ENCODE peak calls at places on chromosomes 2 and 18, in four cellular contexts. One of them, this sample, is unnamed.

GRCh38 chr18:10417679-10418078 is 36.8 kb upstream of the APCDD1 start:
- DNase-seq in fibroblast of lung: peak; percentile 50
- DNase-seq in IMR-90: no peak
- DNase-seq in HepG2: no peak
- DNase-seq in this sample: no peak

GRCh38 chr2:172454404-172455120 is 27.2 kb downstream of the ITGA6 start:
- DNase-seq in fibroblast of lung: no peak
- DNase-seq in IMR-90: no peak
- DNase-seq in HepG2: no peak
- DNase-seq in this sample: no peak

GRCh38 chr18:35282353-35282752 is 7.7 kb downstream of the ZSCAN30 start:
- DNase-seq in fibroblast of lung: peak; percentile 88
- DNase-seq in IMR-90: peak; percentile 95
- DNase-seq in HepG2: peak; percentile 8
- DNase-seq in this sample: peak; percentile 38

GRCh38 chr2:98465456-98466201 is 21.0 kb downstream of the INPP4A start:
- DNase-seq in fibroblast of lung: peak; percentile 78
- DNase-seq in IMR-90: peak; percentile 42
- DNase-seq in HepG2: no peak
- DNase-seq in this sample: no peak

GRCh38 chr2:176158855-176159677 is 2.0 kb downstream of the HOXD3 start:
- DNase-seq in fibroblast of lung: peak; percentile 73
- DNase-seq in IMR-90: no peak
- DNase-seq in HepG2: no peak
- DNase-seq in this sample: no peak

GRCh38 chr2:119888673-119889072 is 124.2 kb upstream of the EPB41L5 start:
- DNase-seq in fibroblast of lung: peak; percentile 86
- DNase-seq in IMR-90: peak; percentile 92
- DNase-seq in HepG2: no peak
- DNase-seq in this sample: no peak

GRCh38 chr18:71442830-71443229 is 1101.3 kb downstream of the CBLN2 start:
- DNase-seq in fibroblast of lung: peak; percentile 88
- DNase-seq in IMR-90: no peak
- DNase-seq in HepG2: no peak
- DNase-seq in this sample: no peak

GRCh38 chr2:105398522-105399206 is at the start of gene FHL2:
- DNase-seq in fibroblast of lung: peak; percentile 84
- DNase-seq in IMR-90: peak; percentile 80
- DNase-seq in HepG2: peak; percentile 64
- DNase-seq in this sample: no peak

GRCh38 chr2:32376756-32377155 is 19.9 kb downstream of the BIRC6 start:
- DNase-seq in fibroblast of lung: no peak
- DNase-seq in IMR-90: no peak
- DNase-seq in HepG2: no peak
- DNase-seq in this sample: no peak

GRCh38 chr2:165563468-165564225 is 94.1 kb downstream of the CSRNP3 start:
- DNase-seq in fibroblast of lung: no peak
- DNase-seq in IMR-90: no peak
- DNase-seq in HepG2: peak; percentile 16
- DNase-seq in this sample: no peak

GRCh38 chr2:203126971-203127370 is 111.8 kb upstream of the CYP20A1 start:
- DNase-seq in fibroblast of lung: peak; percentile 24
- DNase-seq in IMR-90: no peak
- DNase-seq in HepG2: no peak
- DNase-seq in this sample: no peak

GRCh38 chr2:41962912-41963652 is 84.7 kb upstream of the PKDCC start:
- DNase-seq in fibroblast of lung: no peak
- DNase-seq in IMR-90: no peak
- DNase-seq in HepG2: no peak
- DNase-seq in this sample: no peak

GRCh38 chr2:69041214-69041613 is 28.2 kb downstream of the ANTXR1 start:
- DNase-seq in fibroblast of lung: no peak
- DNase-seq in IMR-90: no peak
- DNase-seq in HepG2: no peak
- DNase-seq in this sample: no peak

GRCh38 chr2:10390369-10390801 is 57.7 kb downstream of the ODC1 start:
- DNase-seq in fibroblast of lung: no peak
- DNase-seq in IMR-90: peak; percentile 42
- DNase-seq in HepG2: no peak
- DNase-seq in this sample: no peak

GRCh38 chr2:133247613-133248012 is 320.6 kb downstream of the NCKAP5 start:
- DNase-seq in fibroblast of lung: no peak
- DNase-seq in IMR-90: peak; percentile 29
- DNase-seq in HepG2: no peak
- DNase-seq in this sample: no peak

GRCh38 chr2:17401096-17401495 is 117.1 kb downstream of the RAD51AP2 start:
- DNase-seq in fibroblast of lung: no peak
- DNase-seq in IMR-90: no peak
- DNase-seq in HepG2: no peak
- DNase-seq in this sample: no peak

GRCh38 chr2:125169764-125170146 is 1144.7 kb downstream of the CNTNAP5 start:
- DNase-seq in fibroblast of lung: no peak
- DNase-seq in IMR-90: no peak
- DNase-seq in HepG2: no peak
- DNase-seq in this sample: no peak

GRCh38 chr2:28298406-28298805 is 94.3 kb upstream of the FOSL2 start:
- DNase-seq in fibroblast of lung: no peak
- DNase-seq in IMR-90: no peak
- DNase-seq in HepG2: no peak
- DNase-seq in this sample: no peak

GRCh38 chr2:28296904-28297303 is 95.8 kb upstream of the FOSL2 start:
- DNase-seq in fibroblast of lung: peak; percentile 44
- DNase-seq in IMR-90: peak; percentile 69
- DNase-seq in HepG2: no peak
- DNase-seq in this sample: no peak

GRCh38 chr2:28294451-28294850 is 98.2 kb upstream of the FOSL2 start:
- DNase-seq in fibroblast of lung: peak; percentile 5
- DNase-seq in IMR-90: no peak
- DNase-seq in HepG2: no peak
- DNase-seq in this sample: no peak

GRCh38 chr2:28297531-28297930 is 95.1 kb upstream of the FOSL2 start:
- DNase-seq in fibroblast of lung: no peak
- DNase-seq in IMR-90: no peak
- DNase-seq in HepG2: no peak
- DNase-seq in this sample: no peak

GRCh38 chr2:28296243-28296642 is 96.4 kb upstream of the FOSL2 start:
- DNase-seq in fibroblast of lung: peak; percentile 84
- DNase-seq in IMR-90: peak; percentile 87
- DNase-seq in HepG2: no peak
- DNase-seq in this sample: no peak
- H3K9ac ChIP-seq in fibroblast of lung: no peak overlapping the region
- H3K9ac ChIP-seq in IMR-90: no peak overlapping the region
- H3K9ac ChIP-seq in HepG2: no peak overlapping the region
- H3K9ac ChIP-seq in this sample: no peak overlapping the region

GRCh38 chr2:156319811-156320490 is 12.6 kb downstream of the NR4A2 start:
- DNase-seq in fibroblast of lung: peak; percentile 32
- DNase-seq in IMR-90: peak; percentile 49
- DNase-seq in HepG2: no peak
- DNase-seq in this sample: no peak
- TF ChIP-seq CTCF in fibroblast of lung: no peak
- TF ChIP-seq CTCF in IMR-90: peak; percentile 24
- TF ChIP-seq CTCF in HepG2: no peak
- TF ChIP-seq CTCF in this sample: peak; percentile 26

DNA sequence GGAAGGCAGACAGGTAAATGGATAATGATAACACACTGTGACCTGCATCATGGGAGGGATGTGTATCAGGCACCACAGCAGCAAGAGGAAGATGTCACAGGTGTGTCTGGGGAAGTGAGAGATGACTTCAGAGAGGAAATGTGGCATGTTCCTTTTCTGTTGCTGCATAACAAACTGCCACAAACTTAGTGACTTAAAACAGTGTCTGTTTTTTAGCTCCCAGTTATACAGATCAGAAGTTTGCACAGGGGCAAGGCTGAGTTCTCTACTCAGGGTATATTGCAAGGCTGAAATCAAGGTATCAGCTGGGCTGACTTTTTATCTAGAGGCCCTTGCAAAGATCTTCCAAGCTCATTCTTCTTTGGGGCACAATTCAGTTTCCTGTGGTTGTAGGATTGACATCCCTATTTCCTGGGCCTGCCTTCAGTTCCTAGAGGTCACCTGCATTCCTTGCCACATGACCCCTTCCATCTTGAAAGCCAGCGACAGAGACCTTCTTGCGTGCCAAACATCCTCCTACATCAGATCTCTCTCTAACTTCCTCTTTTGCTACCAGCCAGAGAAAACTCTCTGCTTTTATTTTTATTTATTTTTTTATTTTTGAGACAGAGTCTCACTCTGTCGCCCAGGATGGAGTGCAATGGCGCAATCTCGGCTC is 2.1 kb upstream of the MAP3K2 start:
- DNase-seq in fibroblast of lung: no peak
- DNase-seq in IMR-90: no peak
- DNase-seq in HepG2: no peak
- DNase-seq in this sample: no peak
- H2AFZ ChIP-seq in fibroblast of lung: no peak overlapping the region
- H2AFZ ChIP-seq in IMR-90: no peak overlapping the region
- H2AFZ ChIP-seq in HepG2: no peak overlapping the region
- H2AFZ ChIP-seq in this sample: no peak overlapping the region

GRCh38 chr18:44681611-44682010 is 923 bp downstream of the SETBP1 start:
- DNase-seq in fibroblast of lung: no peak
- DNase-seq in IMR-90: no peak
- DNase-seq in HepG2: no peak
- DNase-seq in this sample: no peak
- H3K9ac ChIP-seq in fibroblast of lung: no peak overlapping the region
- H3K9ac ChIP-seq in IMR-90: no peak overlapping the region
- H3K9ac ChIP-seq in HepG2: no peak overlapping the region
- H3K9ac ChIP-seq in this sample: peak overlapping the region; percentile 19

DNA sequence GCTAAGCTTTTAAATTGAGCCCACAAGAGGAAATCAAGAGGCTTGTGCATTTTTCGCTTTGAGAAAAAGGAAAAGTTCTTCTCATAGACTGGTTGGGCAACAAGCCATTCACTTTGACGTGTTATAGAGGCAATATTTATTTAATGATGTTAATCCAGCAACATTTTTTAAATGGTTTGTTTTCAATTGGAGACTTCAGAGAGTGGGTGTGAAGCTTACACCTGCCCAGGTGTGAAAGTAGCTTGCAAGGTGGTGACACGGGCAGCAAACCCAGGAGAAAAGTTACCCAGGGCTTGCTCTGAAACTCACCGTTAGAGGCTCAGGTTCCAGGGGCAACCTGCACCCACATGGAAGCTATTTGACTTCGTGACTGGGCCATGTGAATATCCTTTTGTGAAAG is 858.9 kb downstream of the GALR1 start:
- DNase-seq in fibroblast of lung: no peak
- DNase-seq in IMR-90: no peak
- DNase-seq in HepG2: no peak
- DNase-seq in this sample: no peak
- TF ChIP-seq CTCF in fibroblast of lung: no peak
- TF ChIP-seq CTCF in IMR-90: no peak
- TF ChIP-seq CTCF in HepG2: no peak
- TF ChIP-seq CTCF in this sample: no peak

GRCh38 chr2:230665263-230665691 is 47.4 kb upstream of the CAB39 start:
- DNase-seq in fibroblast of lung: no peak
- DNase-seq in IMR-90: no peak
- DNase-seq in HepG2: no peak
- DNase-seq in this sample: no peak

GRCh38 chr2:230666885-230667712 is 45.5 kb upstream of the CAB39 start:
- DNase-seq in fibroblast of lung: peak; percentile 71
- DNase-seq in IMR-90: peak; percentile 69
- DNase-seq in HepG2: no peak
- DNase-seq in this sample: peak; percentile 91

GRCh38 chr2:230664844-230665243 is 47.8 kb upstream of the CAB39 start:
- DNase-seq in fibroblast of lung: no peak
- DNase-seq in IMR-90: no peak
- DNase-seq in HepG2: no peak
- DNase-seq in this sample: no peak

GRCh38 chr2:230668184-230668938 is 44.3 kb upstream of the CAB39 start:
- DNase-seq in fibroblast of lung: peak; percentile 63
- DNase-seq in IMR-90: peak; percentile 74
- DNase-seq in HepG2: no peak
- DNase-seq in this sample: no peak

GRCh38 chr2:230666446-230666845 is 46.2 kb upstream of the CAB39 start:
- DNase-seq in fibroblast of lung: no peak
- DNase-seq in IMR-90: no peak
- DNase-seq in HepG2: no peak
- DNase-seq in this sample: no peak
- H2AFZ ChIP-seq in fibroblast of lung: no peak overlapping the region
- H2AFZ ChIP-seq in IMR-90: no peak overlapping the region
- H2AFZ ChIP-seq in HepG2: no peak overlapping the region
- H2AFZ ChIP-seq in this sample: no peak overlapping the region

GRCh38 chr2:195486987-195487644 is 169.9 kb upstream of the SLC39A10 start:
- DNase-seq in fibroblast of lung: peak; percentile 82
- DNase-seq in IMR-90: peak; percentile 81
- DNase-seq in HepG2: no peak
- DNase-seq in this sample: peak; percentile 19
- H3K9ac ChIP-seq in fibroblast of lung: no peak overlapping the region
- H3K9ac ChIP-seq in IMR-90: no peak overlapping the region
- H3K9ac ChIP-seq in HepG2: no peak overlapping the region
- H3K9ac ChIP-seq in this sample: no peak overlapping the region

GRCh38 chr18:59818769-59819168 is 81.0 kb upstream of the PMAIP1 start:
- DNase-seq in fibroblast of lung: no peak
- DNase-seq in IMR-90: no peak
- DNase-seq in HepG2: no peak
- DNase-seq in this sample: no peak

GRCh38 chr18:59820663-59821062 is 79.1 kb upstream of the PMAIP1 start:
- DNase-seq in fibroblast of lung: no peak
- DNase-seq in IMR-90: peak; percentile 34
- DNase-seq in HepG2: no peak
- DNase-seq in this sample: no peak

GRCh38 chr18:59822612-59823275 is 77.1 kb upstream of the PMAIP1 start:
- DNase-seq in fibroblast of lung: no peak
- DNase-seq in IMR-90: no peak
- DNase-seq in HepG2: no peak
- DNase-seq in this sample: no peak

GRCh38 chr18:59821983-59822382 is 77.8 kb upstream of the PMAIP1 start:
- DNase-seq in fibroblast of lung: peak; percentile 10
- DNase-seq in IMR-90: peak; percentile 49
- DNase-seq in HepG2: no peak
- DNase-seq in this sample: no peak

GRCh38 chr18:59823611-59824195 is 76.1 kb upstream of the PMAIP1 start:
- DNase-seq in fibroblast of lung: peak; percentile 59
- DNase-seq in IMR-90: peak; percentile 80
- DNase-seq in HepG2: peak; percentile 60
- DNase-seq in this sample: peak; percentile 13
- TF ChIP-seq CTCF in fibroblast of lung: peak; percentile 94
- TF ChIP-seq CTCF in IMR-90: peak; percentile 94
- TF ChIP-seq CTCF in HepG2: peak; percentile 79
- TF ChIP-seq CTCF in this sample: peak; percentile 92

GRCh38 chr18:39589496-39589895 is 2023.9 kb upstream of the CELF4 start:
- DNase-seq in fibroblast of lung: no peak
- DNase-seq in IMR-90: no peak
- DNase-seq in HepG2: no peak
- DNase-seq in this sample: no peak
- H2AFZ ChIP-seq in fibroblast of lung: no peak overlapping the region
- H2AFZ ChIP-seq in IMR-90: no peak overlapping the region
- H2AFZ ChIP-seq in HepG2: no peak overlapping the region
- H2AFZ ChIP-seq in this sample: no peak overlapping the region

GRCh38 chr2:45859682-45860081 is 208.2 kb downstream of the PRKCE start:
- DNase-seq in fibroblast of lung: no peak
- DNase-seq in IMR-90: no peak
- DNase-seq in HepG2: no peak
- DNase-seq in this sample: no peak
- H3K9ac ChIP-seq in fibroblast of lung: no peak overlapping the region
- H3K9ac ChIP-seq in IMR-90: no peak overlapping the region
- H3K9ac ChIP-seq in HepG2: no peak overlapping the region
- H3K9ac ChIP-seq in this sample: no peak overlapping the region